ENCODE peak calls at places on chromosomes 7 and 10, in five cellular contexts. One of them, this sample, is unnamed.

GRCh38 chr10:29081231-29081630 is 207.6 kb upstream of the LYZL1 start:
- DNase-seq in neural progenitor cell: no peak
- DNase-seq in CD8-positive, alpha-beta memory T cell: no peak
- DNase-seq in GM03348: no peak
- DNase-seq in iris pigment epithelial cell: no peak
- DNase-seq in this sample: no peak

GRCh38 chr10:98307916-98308315 is 39.9 kb upstream of the LOXL4 start:
- DNase-seq in neural progenitor cell: no peak
- DNase-seq in CD8-positive, alpha-beta memory T cell: no peak
- DNase-seq in GM03348: no peak
- DNase-seq in iris pigment epithelial cell: no peak
- DNase-seq in this sample: no peak

GRCh38 chr7:36157506-36158320 is 4.7 kb downstream of the EEPD1 start:
- DNase-seq in neural progenitor cell: no peak
- DNase-seq in CD8-positive, alpha-beta memory T cell: no peak
- DNase-seq in GM03348: no peak
- DNase-seq in iris pigment epithelial cell: no peak
- DNase-seq in this sample: no peak

GRCh38 chr7:16189026-16189715 is 232.2 kb downstream of the CRPPA start:
- DNase-seq in neural progenitor cell: no peak
- DNase-seq in CD8-positive, alpha-beta memory T cell: no peak
- DNase-seq in GM03348: peak; percentile 33
- DNase-seq in iris pigment epithelial cell: peak; percentile 91
- DNase-seq in this sample: no peak

GRCh38 chr7:83210459-83210858 is 47.8 kb upstream of the PCLO start:
- DNase-seq in neural progenitor cell: no peak
- DNase-seq in CD8-positive, alpha-beta memory T cell: no peak
- DNase-seq in GM03348: no peak
- DNase-seq in iris pigment epithelial cell: no peak
- DNase-seq in this sample: no peak

GRCh38 chr7:129782257-129783096 is 170.3 kb downstream of the UBE2H start:
- DNase-seq in neural progenitor cell: peak; percentile 58
- DNase-seq in CD8-positive, alpha-beta memory T cell: no peak
- DNase-seq in GM03348: no peak
- DNase-seq in iris pigment epithelial cell: no peak
- DNase-seq in this sample: no peak

GRCh38 chr7:147941316-147941715 is 649.2 kb upstream of the C7orf33 start:
- DNase-seq in neural progenitor cell: no peak
- DNase-seq in CD8-positive, alpha-beta memory T cell: no peak
- DNase-seq in GM03348: no peak
- DNase-seq in iris pigment epithelial cell: no peak
- DNase-seq in this sample: no peak

GRCh38 chr10:7962592-7962991 is 91.9 kb upstream of the GATA3 start:
- DNase-seq in neural progenitor cell: peak; percentile 11
- DNase-seq in CD8-positive, alpha-beta memory T cell: no peak
- DNase-seq in GM03348: no peak
- DNase-seq in iris pigment epithelial cell: no peak
- DNase-seq in this sample: no peak

GRCh38 chr10:71746344-71747037 is 26.8 kb downstream of the VSIR start:
- DNase-seq in neural progenitor cell: peak; percentile 45
- DNase-seq in CD8-positive, alpha-beta memory T cell: no peak
- DNase-seq in GM03348: no peak
- DNase-seq in iris pigment epithelial cell: peak; percentile 18
- DNase-seq in this sample: no peak

GRCh38 chr10:34235164-34235832 is 579.8 kb downstream of the PARD3 start:
- DNase-seq in neural progenitor cell: no peak
- DNase-seq in CD8-positive, alpha-beta memory T cell: no peak
- DNase-seq in GM03348: no peak
- DNase-seq in iris pigment epithelial cell: peak; percentile 72
- DNase-seq in this sample: no peak

GRCh38 chr7:1829111-1829510 is 159.0 kb downstream of the ELFN1 start:
- DNase-seq in neural progenitor cell: no peak
- DNase-seq in CD8-positive, alpha-beta memory T cell: no peak
- DNase-seq in GM03348: no peak
- DNase-seq in iris pigment epithelial cell: no peak
- DNase-seq in this sample: no peak

GRCh38 chr10:118958984-118959916 is 70.3 kb upstream of the NANOS1 start:
- DNase-seq in neural progenitor cell: no peak
- DNase-seq in CD8-positive, alpha-beta memory T cell: no peak
- DNase-seq in GM03348: peak; percentile 88
- DNase-seq in iris pigment epithelial cell: peak; percentile 75
- DNase-seq in this sample: no peak

GRCh38 chr10:115936926-115937755 is 335.9 kb downstream of the GFRA1 start:
- DNase-seq in neural progenitor cell: no peak
- DNase-seq in CD8-positive, alpha-beta memory T cell: no peak
- DNase-seq in GM03348: peak; percentile 55
- DNase-seq in iris pigment epithelial cell: peak; percentile 82
- DNase-seq in this sample: no peak

GRCh38 chr10:79446451-79447020 is 1.1 kb upstream of the ZCCHC24 start:
- DNase-seq in neural progenitor cell: peak; percentile 81
- DNase-seq in CD8-positive, alpha-beta memory T cell: peak; percentile 43
- DNase-seq in GM03348: peak; percentile 49
- DNase-seq in iris pigment epithelial cell: no peak
- DNase-seq in this sample: no peak

GRCh38 chr7:26891400-26892355 is 27.3 kb upstream of the SKAP2 start:
- DNase-seq in neural progenitor cell: no peak
- DNase-seq in CD8-positive, alpha-beta memory T cell: no peak
- DNase-seq in GM03348: peak; percentile 31
- DNase-seq in iris pigment epithelial cell: no peak
- DNase-seq in this sample: no peak

GRCh38 chr7:83468251-83468739 is 180.6 kb downstream of the SEMA3E start:
- DNase-seq in neural progenitor cell: peak; percentile 75
- DNase-seq in CD8-positive, alpha-beta memory T cell: no peak
- DNase-seq in GM03348: peak; percentile 82
- DNase-seq in iris pigment epithelial cell: peak; percentile 98
- DNase-seq in this sample: no peak

GRCh38 chr7:8131694-8132605 is 130.0 kb downstream of the ICA1 start:
- DNase-seq in neural progenitor cell: no peak
- DNase-seq in CD8-positive, alpha-beta memory T cell: peak; percentile 26
- DNase-seq in GM03348: no peak
- DNase-seq in iris pigment epithelial cell: no peak
- DNase-seq in this sample: no peak

GRCh38 chr10:64071218-64071617 is 550.0 kb downstream of the REEP3 start:
- DNase-seq in neural progenitor cell: no peak
- DNase-seq in CD8-positive, alpha-beta memory T cell: no peak
- DNase-seq in GM03348: no peak
- DNase-seq in iris pigment epithelial cell: no peak
- DNase-seq in this sample: no peak

GRCh38 chr7:99112097-99112496 is 31.8 kb downstream of the SMURF1 start:
- DNase-seq in neural progenitor cell: no peak
- DNase-seq in CD8-positive, alpha-beta memory T cell: no peak
- DNase-seq in GM03348: no peak
- DNase-seq in iris pigment epithelial cell: peak; percentile 45
- DNase-seq in this sample: no peak

GRCh38 chr7:91789086-91789485 is 91.4 kb downstream of the MTERF1 start:
- DNase-seq in neural progenitor cell: no peak
- DNase-seq in CD8-positive, alpha-beta memory T cell: no peak
- DNase-seq in GM03348: no peak
- DNase-seq in iris pigment epithelial cell: no peak
- DNase-seq in this sample: no peak

GRCh38 chr10:112767156-112767555 is 182.9 kb upstream of the TCF7L2 start:
- DNase-seq in neural progenitor cell: no peak
- DNase-seq in CD8-positive, alpha-beta memory T cell: no peak
- DNase-seq in GM03348: no peak
- DNase-seq in iris pigment epithelial cell: no peak
- DNase-seq in this sample: no peak

GRCh38 chr10:102635377-102635776 is 8.9 kb upstream of the TRIM8 start:
- DNase-seq in neural progenitor cell: no peak
- DNase-seq in CD8-positive, alpha-beta memory T cell: no peak
- DNase-seq in GM03348: no peak
- DNase-seq in iris pigment epithelial cell: no peak
- DNase-seq in this sample: no peak

GRCh38 chr7:27134392-27134791 is 3.8 kb upstream of the HOXA4 start:
- DNase-seq in neural progenitor cell: no peak
- DNase-seq in CD8-positive, alpha-beta memory T cell: no peak
- DNase-seq in GM03348: peak; percentile 83
- DNase-seq in iris pigment epithelial cell: no peak
- DNase-seq in this sample: no peak

GRCh38 chr7:96416599-96416998 is 94.7 kb upstream of the SLC25A13 start:
- DNase-seq in neural progenitor cell: no peak
- DNase-seq in CD8-positive, alpha-beta memory T cell: no peak
- DNase-seq in GM03348: no peak
- DNase-seq in iris pigment epithelial cell: no peak
- DNase-seq in this sample: no peak

GRCh38 chr7:74026406-74027123 is 1.4 kb upstream of the ELN start:
- DNase-seq in neural progenitor cell: peak; percentile 76
- DNase-seq in CD8-positive, alpha-beta memory T cell: peak; percentile 42
- DNase-seq in GM03348: peak; percentile 91
- DNase-seq in iris pigment epithelial cell: peak; percentile 42
- DNase-seq in this sample: peak; percentile 28

GRCh38 chr7:11026452-11027359 is 53.0 kb downstream of the PHF14 start:
- DNase-seq in neural progenitor cell: no peak
- DNase-seq in CD8-positive, alpha-beta memory T cell: no peak
- DNase-seq in GM03348: peak; percentile 5
- DNase-seq in iris pigment epithelial cell: peak; percentile 8
- DNase-seq in this sample: no peak

GRCh38 chr10:98371421-98371820 is 43.6 kb downstream of the PYROXD2 start:
- DNase-seq in neural progenitor cell: no peak
- DNase-seq in CD8-positive, alpha-beta memory T cell: no peak
- DNase-seq in GM03348: no peak
- DNase-seq in iris pigment epithelial cell: no peak
- DNase-seq in this sample: no peak

GRCh38 chr10:32004161-32004591 is 52.0 kb downstream of the KIF5B start:
- DNase-seq in neural progenitor cell: no peak
- DNase-seq in CD8-positive, alpha-beta memory T cell: no peak
- DNase-seq in GM03348: peak; percentile 13
- DNase-seq in iris pigment epithelial cell: peak; percentile 9
- DNase-seq in this sample: no peak

GRCh38 chr10:120495226-120495625 is 38.2 kb downstream of the PLPP4 start:
- DNase-seq in neural progenitor cell: no peak
- DNase-seq in CD8-positive, alpha-beta memory T cell: no peak
- DNase-seq in GM03348: peak; percentile 29
- DNase-seq in iris pigment epithelial cell: peak; percentile 72
- DNase-seq in this sample: no peak